ENCODE peak calls at places on chromosomes 3 and 15, in eight cellular contexts. Z is bronchial epithelial cell; R is astrocyte of the cerebellum; J is CD4-positive, CD25-positive, alpha-beta regulatory T cell; E is IMR-90; S is neural progenitor cell; H is gastrocnemius medialis; A is cardiac muscle cell. N is an unnamed sample.

GRCh38 chr15:68230157-68231100 is 901 bp upstream of the CLN6 start:
- DNase-seq in Z (no peak), R (no peak), J (no peak), E (peak; percentile 10), S (no peak), H (no peak), A (no peak), N (no peak)

GRCh38 chr3:191753186-191753585 is 292.2 kb downstream of the PYDC2 start:
- DNase-seq in Z (no peak), R (no peak), J (no peak), E (no peak), S (no peak), H (no peak), A (no peak), N (no peak)

GRCh38 chr15:33722673-33723015 is 245.7 kb upstream of the CHRM5 start:
- DNase-seq in Z (no peak), R (no peak), J (no peak), E (no peak), S (no peak), H (no peak), A (no peak), N (no peak)

GRCh38 chr15:65612616-65612946 is 1.6 kb upstream of the INTS14 start:
- DNase-seq in Z (peak; percentile 45), R (no peak), J (no peak), E (peak; percentile 21), S (no peak), H (peak; percentile 31), A (no peak), N (no peak)

GRCh38 chr3:134318166-134318565 is 56.1 kb downstream of the AMOTL2 start:
- DNase-seq in Z (no peak), R (no peak), J (no peak), E (no peak), S (no peak), H (no peak), A (no peak), N (no peak)

GRCh38 chr3:152961323-152961722 is 126.4 kb downstream of the P2RY1 start:
- DNase-seq in Z (peak; percentile 77), R (no peak), J (no peak), E (peak; percentile 0), S (peak; percentile 40), H (no peak), A (peak; percentile 45), N (no peak)

GRCh38 chr3:195209083-195209835 is 61.7 kb downstream of the XXYLT1 start:
- DNase-seq in Z (no peak), R (no peak), J (no peak), E (peak; percentile 13), S (no peak), H (no peak), A (no peak), N (no peak)

GRCh38 chr3:104755791-104756190 is 610.9 kb upstream of the ALCAM start:
- DNase-seq in Z (peak; percentile 2), R (no peak), J (no peak), E (no peak), S (no peak), H (no peak), A (no peak), N (no peak)

GRCh38 chr3:47151836-47152235 is 12.1 kb downstream of the SETD2 start:
- DNase-seq in Z (no peak), R (no peak), J (no peak), E (no peak), S (no peak), H (no peak), A (no peak), N (no peak)

GRCh38 chr3:132660745-132661067 is 577 bp downstream of the UBA5 start:
- DNase-seq in Z (peak; percentile 40), R (no peak), J (no peak), E (peak; percentile 28), S (no peak), H (no peak), A (no peak), N (no peak)

GRCh38 chr3:132659000-132659369 is 624 bp downstream of the ACAD11 start:
- DNase-seq in Z (no peak), R (no peak), J (no peak), E (no peak), S (peak; percentile 43), H (no peak), A (peak; percentile 40), N (no peak)

GRCh38 chr3:132660056-132660744 is at the start of gene UBA5:
- DNase-seq in Z (peak; percentile 52), R (no peak), J (peak; percentile 76), E (peak; percentile 61), S (peak; percentile 62), H (peak; percentile 53), A (peak; percentile 53), N (peak; percentile 10)

GRCh38 chr3:132659370-132660055 is at the start of gene ACAD11:
- DNase-seq in Z (peak; percentile 61), R (no peak), J (peak; percentile 18), E (peak; percentile 68), S (peak; percentile 79), H (peak; percentile 47), A (peak; percentile 83), N (peak; percentile 38)

GRCh38 chr3:132657869-132658747 is 1.5 kb downstream of the ACAD11 start:
- DNase-seq in Z (no peak), R (no peak), J (no peak), E (no peak), S (no peak), H (no peak), A (no peak), N (no peak)
- H3K4me3 ChIP-seq in Z (no peak overlapping the region), R (peak overlapping the region; percentile 68), J (peak overlapping the region; percentile 96), E (no peak overlapping the region), S (peak overlapping the region; percentile 91), H (peak overlapping the region; percentile 77), A (peak overlapping the region; percentile 85), N (no peak overlapping the region)

GRCh38 chr3:124034809-124035152 is 42.9 kb upstream of the ROPN1 start:
- DNase-seq in Z (no peak), R (no peak), J (no peak), E (no peak), S (peak; percentile 7), H (no peak), A (no peak), N (no peak)

GRCh38 chr3:124032881-124033359 is 41.0 kb upstream of the ROPN1 start:
- DNase-seq in Z (peak; percentile 43), R (peak; percentile 53), J (peak; percentile 23), E (peak; percentile 71), S (peak; percentile 95), H (peak; percentile 69), A (peak; percentile 91), N (peak; percentile 57)

GRCh38 chr3:124033360-124034015 is 41.6 kb upstream of the ROPN1 start:
- DNase-seq in Z (no peak), R (no peak), J (no peak), E (no peak), S (peak; percentile 69), H (no peak), A (peak; percentile 59), N (no peak)

GRCh38 chr3:124034016-124034808 is 42.3 kb upstream of the ROPN1 start:
- DNase-seq in Z (peak; percentile 29), R (no peak), J (no peak), E (no peak), S (peak; percentile 54), H (no peak), A (peak; percentile 23), N (no peak)

DNA sequence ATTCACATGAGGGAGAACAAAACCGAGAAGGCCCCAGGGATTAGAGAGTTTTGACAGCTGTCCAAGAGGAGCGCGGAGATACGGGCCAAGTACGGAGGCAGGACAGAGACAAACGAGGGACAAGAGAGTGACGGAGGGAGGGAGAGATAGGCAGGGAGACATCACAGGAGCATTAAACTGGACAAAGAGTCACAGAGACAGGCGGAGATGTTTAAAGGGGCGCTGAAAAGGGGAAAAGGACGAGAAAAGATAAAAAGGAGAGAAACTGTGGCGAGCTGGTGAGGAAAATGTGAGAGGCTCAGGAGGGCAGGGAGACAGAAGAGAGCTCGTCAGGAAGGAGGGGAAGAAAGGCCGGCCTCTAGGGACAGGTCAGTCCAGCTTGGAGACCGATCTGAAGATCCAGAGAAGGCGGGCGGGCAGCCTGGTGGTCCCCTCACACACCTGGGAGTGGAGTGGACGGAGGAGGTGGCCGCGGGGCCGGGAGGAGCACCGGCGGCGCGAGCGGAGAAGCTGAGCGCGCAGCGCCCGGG is 40.5 kb upstream of the ROPN1 start:
- DNase-seq in Z (no peak), R (no peak), J (no peak), E (no peak), S (peak; percentile 74), H (peak; percentile 16), A (peak; percentile 20), N (no peak)
- H3K4me3 ChIP-seq in Z (peak overlapping the region; percentile 40), R (peak overlapping the region; percentile 83), J (no peak overlapping the region), E (peak overlapping the region; percentile 53), S (peak overlapping the region; percentile 90), H (peak overlapping the region; percentile 89), A (peak overlapping the region; percentile 46), N (peak overlapping the region; percentile 91)

DNA sequence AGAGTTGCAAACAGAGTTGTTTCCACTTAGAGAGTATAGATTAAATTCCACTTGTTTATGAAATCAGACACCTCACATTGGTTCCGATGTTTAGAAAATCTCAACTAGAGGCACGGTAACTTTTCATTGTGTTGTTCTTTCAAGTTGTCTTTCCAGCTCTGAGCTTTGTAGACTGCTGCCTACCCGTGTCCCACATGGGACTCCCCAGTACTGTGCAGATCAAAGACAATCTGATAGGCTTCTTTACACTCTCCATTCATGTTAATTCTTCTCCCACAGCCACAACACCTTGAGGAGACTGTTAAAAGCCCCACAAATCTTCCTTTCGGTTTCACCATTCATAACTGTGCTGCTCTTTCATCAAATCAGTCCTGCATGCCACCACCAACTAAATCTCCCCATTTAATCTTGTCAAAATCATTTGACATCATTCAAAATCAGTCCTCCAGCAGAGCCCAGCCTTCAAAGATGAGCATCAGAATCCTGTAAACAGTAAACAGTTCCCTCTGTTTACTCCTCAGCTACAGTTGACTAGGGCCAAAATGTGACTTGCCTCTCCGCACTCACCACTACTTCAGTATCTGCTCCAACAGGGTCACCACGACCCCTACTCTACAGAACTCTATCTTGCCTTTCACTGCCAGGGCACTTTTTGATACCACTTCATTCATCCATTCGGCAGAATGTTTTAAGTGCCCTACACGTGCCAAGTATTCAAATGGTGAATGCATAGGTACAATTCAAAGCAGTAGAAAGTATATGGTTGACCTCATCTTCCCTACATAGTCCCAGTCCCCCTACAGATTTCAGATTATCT is 8.3 kb downstream of the ANXA2 start:
- DNase-seq in Z (peak; percentile 27), R (no peak), J (peak; percentile 55), E (no peak), S (no peak), H (no peak), A (no peak), N (no peak)
- H3K4me3 ChIP-seq in Z (no peak overlapping the region), R (peak overlapping the region; percentile 73), J (peak overlapping the region; percentile 79), E (no peak overlapping the region), S (no peak overlapping the region), H (peak overlapping the region; percentile 20), A (no peak overlapping the region), N (peak overlapping the region; percentile 41)

GRCh38 chr15:74265046-74265639 is 29.0 kb downstream of the CCDC33 start:
- DNase-seq in Z (peak; percentile 8), R (peak; percentile 9), J (no peak), E (peak; percentile 18), S (peak; percentile 96), H (no peak), A (peak; percentile 93), N (no peak)

GRCh38 chr15:74263473-74263872 is 27.3 kb downstream of the CCDC33 start:
- DNase-seq in Z (peak; percentile 33), R (no peak), J (no peak), E (no peak), S (no peak), H (no peak), A (no peak), N (no peak)

GRCh38 chr15:74262635-74263034 is 26.5 kb downstream of the CCDC33 start:
- DNase-seq in Z (no peak), R (no peak), J (no peak), E (no peak), S (no peak), H (no peak), A (no peak), N (no peak)

GRCh38 chr15:74261685-74262084 is 25.6 kb downstream of the CCDC33 start:
- DNase-seq in Z (no peak), R (no peak), J (no peak), E (no peak), S (no peak), H (no peak), A (no peak), N (no peak)

GRCh38 chr15:74264081-74264501 is 28.0 kb downstream of the CCDC33 start:
- DNase-seq in Z (no peak), R (no peak), J (no peak), E (no peak), S (peak; percentile 43), H (no peak), A (no peak), N (no peak)
- H3K4me3 ChIP-seq in Z (no peak overlapping the region), R (no peak overlapping the region), J (no peak overlapping the region), E (no peak overlapping the region), S (no peak overlapping the region), H (no peak overlapping the region), A (no peak overlapping the region), N (no peak overlapping the region)

N was measured in retinal pigment epithelial cell.